ENCODE peak calls at places on chromosomes 3 and 15, in eight cellular contexts. G, N, A, F, Z, V, P and W are unnamed samples.
A peak's percentile ranks its signal among the peaks of the same experiment; 100 is the strongest.

GRCh38 chr3:182007441-182007840 is 295.7 kb downstream of the SOX2 start:
- DNase-seq in V (no peak), N (no peak), Z (no peak), G (no peak), F (no peak), A (no peak), P (peak; percentile 50), W (no peak)

GRCh38 chr15:58396181-58396580 is 35.6 kb upstream of the LIPC start:
- DNase-seq in N (no peak), A (no peak), P (peak; percentile 84), Z (peak; percentile 98), G (peak; percentile 95), V (peak; percentile 26), F (peak; percentile 97), W (peak; percentile 98)

GRCh38 chr3:51141573-51141972 is 243.5 kb upstream of the MANF start:
- DNase-seq in A (no peak), F (no peak), G (no peak), Z (no peak), N (no peak), P (no peak), V (no peak), W (no peak)

GRCh38 chr15:69357773-69358765 is 56.1 kb upstream of the KIF23 start:
- DNase-seq in V (peak; percentile 18), N (no peak), A (peak; percentile 42), F (no peak), P (peak; percentile 63), G (peak; percentile 10), Z (peak; percentile 9), W (peak; percentile 41)

GRCh38 chr3:45249391-45249790 is 23.3 kb upstream of the TMEM158 start:
- DNase-seq in Z (peak; percentile 20), A (no peak), N (no peak), F (no peak), G (no peak), P (no peak), V (no peak), W (peak; percentile 48)

GRCh38 chr15:93583533-93583932 is 494.5 kb upstream of the RGMA start:
- DNase-seq in Z (no peak), V (no peak), N (no peak), F (no peak), A (no peak), G (no peak), P (no peak), W (no peak)

GRCh38 chr3:149215474-149215873 is 6.2 kb downstream of the CP start:
- DNase-seq in A (no peak), G (peak; percentile 28), N (no peak), Z (no peak), P (peak; percentile 31), F (no peak), V (peak; percentile 36), W (no peak)

GRCh38 chr3:190886945-190887344 is 24.5 kb upstream of the GMNC start:
- DNase-seq in F (no peak), N (no peak), P (peak; percentile 4), G (no peak), A (no peak), Z (no peak), V (no peak), W (peak; percentile 23)

GRCh38 chr3:123528130-123528529 is 56.7 kb downstream of the HACD2 start:
- DNase-seq in A (no peak), F (no peak), Z (no peak), G (no peak), V (no peak), N (no peak), P (no peak), W (no peak)

GRCh38 chr3:55607844-55608243 is 120.7 kb upstream of the WNT5A start:
- DNase-seq in P (no peak), N (no peak), F (no peak), Z (no peak), A (no peak), V (no peak), G (no peak), W (no peak)

GRCh38 chr3:122794483-122794778 is 438 bp upstream of the SLC49A4 start:
- DNase-seq in P (peak; percentile 59), G (peak; percentile 47), A (no peak), V (no peak), F (peak; percentile 33), N (no peak), Z (peak; percentile 66), W (peak; percentile 75)

GRCh38 chr3:55725681-55726500 is 238.8 kb upstream of the WNT5A start:
- DNase-seq in F (no peak), P (no peak), Z (no peak), G (peak; percentile 18), V (no peak), A (no peak), N (no peak), W (no peak)

GRCh38 chr3:61530355-61530754 is 31.0 kb upstream of the PTPRG start:
- DNase-seq in V (peak; percentile 42), A (no peak), G (peak; percentile 14), N (no peak), Z (peak; percentile 51), P (peak; percentile 22), F (no peak), W (peak; percentile 56)

GRCh38 chr15:40936709-40937666 is 7.8 kb downstream of the DLL4 start:
- DNase-seq in V (no peak), G (no peak), A (no peak), N (no peak), F (no peak), Z (no peak), P (peak; percentile 32), W (peak; percentile 66)

DNA sequence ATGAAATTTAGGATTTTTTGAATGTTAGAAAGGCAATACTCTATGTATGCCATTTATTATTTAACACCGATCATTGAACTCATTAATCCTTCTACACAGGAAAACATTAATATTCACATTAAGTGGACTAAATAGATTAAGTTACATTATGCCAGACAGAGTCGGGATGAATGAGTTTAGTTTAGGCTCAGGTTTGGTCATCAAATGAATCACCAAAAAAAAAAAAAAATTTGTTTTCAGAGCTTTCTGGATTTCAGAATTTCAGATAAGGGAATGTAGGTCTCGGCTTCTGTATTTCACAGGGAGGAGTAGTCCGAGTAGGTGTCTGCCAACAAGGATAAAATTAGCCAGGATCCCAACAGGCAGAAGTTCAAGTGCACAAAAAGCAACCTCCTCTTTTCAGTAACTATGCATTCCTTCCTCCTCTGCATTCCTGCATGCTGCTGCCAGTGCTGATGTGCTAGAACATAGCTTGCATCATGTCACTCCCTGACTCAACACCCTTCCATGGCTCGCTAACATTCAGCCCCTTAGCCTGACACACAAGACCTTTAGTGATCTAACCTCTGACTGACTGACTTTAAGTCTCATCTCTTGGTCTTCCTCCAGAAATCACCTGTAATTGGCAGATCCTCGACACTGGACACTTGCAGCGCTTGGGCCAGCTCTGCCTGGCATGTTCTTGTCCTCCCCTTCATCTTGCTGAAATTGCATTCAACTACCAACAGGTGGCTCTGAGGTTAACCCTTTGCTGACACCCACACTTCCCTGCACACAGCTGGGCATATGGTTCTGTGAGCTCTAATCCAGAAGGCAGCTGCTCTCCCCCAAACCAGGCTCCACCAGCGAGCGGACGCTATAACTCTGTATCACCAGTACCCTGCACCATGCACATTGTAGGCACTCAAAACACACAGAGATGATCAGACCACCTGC is 145.4 kb upstream of the PROK2 start:
- DNase-seq in G (peak; percentile 63), A (no peak), F (peak; percentile 2), P (peak; percentile 39), Z (peak; percentile 73), V (no peak), N (no peak), W (peak; percentile 84)
- TF ChIP-seq CTCF in G (no peak), A (no peak), F (no peak), P (no peak), Z (peak; percentile 7), V (peak; percentile 29), N (no peak), W (peak; percentile 42)

DNA sequence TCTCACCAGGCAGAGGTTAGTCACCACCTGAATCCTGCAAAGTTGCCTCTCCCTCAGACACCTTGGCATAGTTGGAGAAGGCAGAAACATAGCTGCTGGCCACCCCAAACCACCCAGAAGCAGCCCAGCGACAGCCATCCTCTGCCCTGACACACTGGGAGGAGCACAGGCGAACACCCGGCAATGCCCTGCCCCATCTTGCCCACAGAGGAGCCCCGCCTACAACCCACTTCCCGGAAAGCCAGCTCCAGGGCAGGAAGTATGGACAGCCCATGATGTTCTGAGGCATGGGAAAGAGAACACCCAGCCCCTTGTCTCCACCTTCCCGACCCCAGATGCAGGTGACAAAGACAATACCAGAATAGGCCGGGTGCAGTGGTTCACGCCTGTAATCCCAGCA is 12.6 kb upstream of the SHISA5 start:
- DNase-seq in N (no peak), A (no peak), V (no peak), G (no peak), Z (no peak), F (no peak), P (no peak), W (no peak)
- H3K4me3 ChIP-seq in N (no peak overlapping the region), A (no peak overlapping the region), V (no peak overlapping the region), G (no peak overlapping the region), Z (no peak overlapping the region), F (no peak overlapping the region), P (no peak overlapping the region), W (no peak overlapping the region)

DNA sequence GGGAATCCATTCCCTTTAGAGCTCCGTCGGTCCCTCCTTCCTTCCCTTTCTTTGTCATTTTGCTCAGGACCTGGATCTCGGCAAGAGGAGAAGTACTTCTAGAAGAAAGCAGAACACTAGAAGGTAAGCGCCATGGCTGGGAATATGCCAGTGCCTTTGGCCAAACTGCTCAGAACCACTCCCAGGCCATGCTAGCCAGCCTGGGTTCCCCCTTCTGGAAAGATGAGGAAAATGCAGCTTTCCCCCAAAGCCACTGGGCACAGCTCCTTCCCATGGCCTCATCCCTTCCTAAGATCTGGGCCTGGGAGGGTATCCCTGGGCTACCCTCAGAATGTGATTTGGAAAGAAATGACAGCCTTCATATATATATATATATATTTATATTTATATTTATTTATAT is 6.3 kb upstream of the ISL2 start:
- DNase-seq in A (no peak), Z (peak; percentile 73), N (peak; percentile 47), F (no peak), P (no peak), G (peak; percentile 64), V (peak; percentile 39), W (peak; percentile 67)
- TF ChIP-seq CTCF in A (peak; percentile 49), Z (peak; percentile 83), N (peak; percentile 46), F (peak; percentile 74), P (peak; percentile 34), G (peak; percentile 75), V (peak; percentile 72), W (peak; percentile 80)

GRCh38 chr15:100373037-100373896 is 31.5 kb upstream of the ADAMTS17 start:
- DNase-seq in F (no peak), A (no peak), P (no peak), V (no peak), Z (no peak), N (no peak), G (no peak), W (no peak)
- H3K4me3 ChIP-seq in F (no peak overlapping the region), A (peak overlapping the region; percentile 33), P (no peak overlapping the region), V (no peak overlapping the region), Z (no peak overlapping the region), N (peak overlapping the region; percentile 17), G (no peak overlapping the region), W (no peak overlapping the region)

GRCh38 chr3:185976977-185977678 is 39.3 kb upstream of the TRA2B start:
- DNase-seq in V (peak; percentile 51), Z (peak; percentile 75), N (peak; percentile 81), A (peak; percentile 82), F (no peak), G (peak; percentile 63), P (peak; percentile 37), W (peak; percentile 68)
- TF ChIP-seq CTCF in V (peak; percentile 94), Z (peak; percentile 91), N (peak; percentile 84), A (peak; percentile 75), F (peak; percentile 91), G (peak; percentile 96), P (peak; percentile 97), W (peak; percentile 94)